ENCODE peak calls at places on chromosomes 4 and X, in five cellular contexts. J is activated naive CD8-positive, alpha-beta T cell treated with anti-CD3 and anti-CD28 coated beads, Interleukin-2, amount 50 U/mL, for 24 hours; P is EH; R is BJ; U is fibroblast of the aortic adventitia. K is an unnamed sample.

GRCh38 chrX:147899715-147900114 is 12.0 kb upstream of the FMR1 start:
- DNase-seq in U (no peak), J (no peak), R (no peak), P (no peak), K (no peak)

GRCh38 chr4:146310319-146311021 is 96.1 kb downstream of the REELD1 start:
- DNase-seq in U (no peak), P (no peak), R (no peak), J (no peak), K (no peak)

GRCh38 chrX:123454712-123455431 is 270.8 kb downstream of the GRIA3 start:
- DNase-seq in P (peak; percentile 14), U (peak; percentile 6), R (no peak), J (no peak), K (no peak)

GRCh38 chr4:143399113-143399949 is 62.7 kb downstream of the GAB1 start:
- DNase-seq in U (peak; percentile 37), R (no peak), J (no peak), P (no peak), K (no peak)

GRCh38 chr4:169815606-169816005 is 57.9 kb upstream of the HPF1 start:
- DNase-seq in U (no peak), R (no peak), P (peak; percentile 10), J (no peak), K (no peak)

GRCh38 chrX:53711446-53711845 is 24.9 kb upstream of the HUWE1 start:
- DNase-seq in P (no peak), J (no peak), R (no peak), U (no peak), K (no peak)

GRCh38 chrX:65924938-65925507 is 114.9 kb downstream of the VSIG4 start:
- DNase-seq in P (no peak), J (no peak), U (no peak), R (no peak), K (no peak)

GRCh38 chr4:24118031-24118430 is 228.2 kb upstream of the PPARGC1A start:
- DNase-seq in R (no peak), J (no peak), P (no peak), U (no peak), K (no peak)

GRCh38 chrX:51891821-51892551 is 1.4 kb upstream of the MAGED1 start:
- DNase-seq in U (peak; percentile 92), J (no peak), R (peak; percentile 76), P (peak; percentile 93), K (peak; percentile 84)